ENCODE peak calls at places on chromosome 11, in nine cellular contexts. A, K, H, C, I, Z, F, R and O are unnamed samples.

GRCh38 chr11:40867991-40868685 is 591.3 kb downstream of the LRRC4C start:
- DNase-seq in A (no peak), K (no peak), H (no peak), C (no peak), I (no peak), Z (no peak), F (no peak), R (no peak), O (no peak)

GRCh38 chr11:107844041-107844440 is 14.5 kb downstream of the SLC35F2 start:
- DNase-seq in A (no peak), K (no peak), H (peak), C (peak), I (no peak), Z (no peak), F (no peak), R (no peak), O (peak)

GRCh38 chr11:62981743-62982142 is 3.0 kb downstream of the SLC22A6 start:
- DNase-seq in A (peak), K (no peak), H (no peak), C (no peak), I (no peak), Z (peak), F (no peak), R (no peak), O (no peak)

GRCh38 chr11:130544266-130544665 is 95.8 kb downstream of the ADAMTS15 start:
- DNase-seq in A (no peak), K (no peak), H (no peak), C (no peak), I (no peak), Z (no peak), F (no peak), R (no peak), O (no peak)

GRCh38 chr11:128837627-128838026 is 29.5 kb downstream of the KCNJ1 start:
- DNase-seq in A (no peak), K (no peak), H (no peak), C (no peak), I (no peak), Z (no peak), F (no peak), R (no peak), O (no peak)

GRCh38 chr11:12017243-12017678 is 8.8 kb upstream of the DKK3 start:
- DNase-seq in A (no peak), K (no peak), H (peak), C (peak), I (no peak), Z (no peak), F (no peak), R (no peak), O (no peak)

GRCh38 chr11:65903068-65903481 is 2.9 kb upstream of the FOSL1 start:
- DNase-seq in A (peak), K (no peak), H (peak), C (peak), I (no peak), Z (no peak), F (no peak), R (no peak), O (peak)

GRCh38 chr11:45280449-45280848 is 5.7 kb downstream of the SYT13 start:
- DNase-seq in A (no peak), K (no peak), H (peak), C (peak), I (no peak), Z (no peak), F (no peak), R (no peak), O (no peak)